ENCODE peak calls at places on chromosome X, in nine cellular contexts. M is mucosa of descending colon, C is right atrium auricular region, K is pancreas, A is SK-N-SH, P is dorsolateral prefrontal cortex, O is spleen, Y is A673, D is lower lobe of right lung. S is an unnamed sample.

GRCh38 chrX:112868586-112868985 is 28.0 kb upstream of the AMOT start:
- DNase-seq in M (no peak), C (no peak), K (no peak), A (no peak), P (no peak), O (no peak), Y (no peak), D (no peak), S (no peak)

GRCh38 chrX:69031181-69031580 is 134.1 kb downstream of the PJA1 start:
- DNase-seq in M (no peak), C (peak), K (no peak), A (peak), P (no peak), O (no peak), Y (no peak), D (no peak), S (no peak)

GRCh38 chrX:141619336-141619735 is 29.8 kb downstream of the SPANXA2 start:
- DNase-seq in M (no peak), C (no peak), K (no peak), A (no peak), P (no peak), O (no peak), Y (no peak), D (no peak), S (peak)

GRCh38 chrX:73943572-73943899 is 360.4 kb upstream of the ZCCHC13 start:
- DNase-seq in M (no peak), C (no peak), K (no peak), A (no peak), P (no peak), O (no peak), Y (no peak), D (no peak), S (no peak)

GRCh38 chrX:48574270-48575266 is at the start of gene RBM3:
- DNase-seq in M (peak), C (peak), K (peak), A (peak), P (peak), O (peak), Y (peak), D (peak), S (peak)

GRCh38 chrX:46611658-46612362 is 38.2 kb downstream of the CHST7 start:
- DNase-seq in M (no peak), C (no peak), K (no peak), A (no peak), P (no peak), O (no peak), Y (no peak), D (no peak), S (no peak)

GRCh38 chrX:5236096-5236495 is 992.6 kb downstream of the NLGN4X start:
- DNase-seq in M (no peak), C (no peak), K (no peak), A (peak), P (no peak), O (no peak), Y (peak), D (no peak), S (no peak)

GRCh38 chrX:45781901-45782553 is 581.4 kb upstream of the DIPK2B start:
- DNase-seq in M (no peak), C (no peak), K (no peak), A (no peak), P (no peak), O (no peak), Y (peak), D (no peak), S (no peak)

GRCh38 chrX:97529801-97530200 is 646.1 kb downstream of the RPA4 start:
- DNase-seq in M (no peak), C (no peak), K (no peak), A (no peak), P (no peak), O (no peak), Y (peak), D (no peak), S (no peak)

GRCh38 chrX:23548164-23548563 is 119.1 kb upstream of the PRDX4 start:
- DNase-seq in M (no peak), C (no peak), K (no peak), A (no peak), P (no peak), O (no peak), Y (peak), D (no peak), S (no peak)

GRCh38 chrX:93932471-93933220 is 258.6 kb downstream of the FAM133A start:
- DNase-seq in M (no peak), C (no peak), K (no peak), A (no peak), P (no peak), O (no peak), Y (no peak), D (no peak), S (no peak)

GRCh38 chrX:107686792-107687191 is 58.5 kb downstream of the PRPS1 start:
- DNase-seq in M (no peak), C (no peak), K (no peak), A (no peak), P (no peak), O (no peak), Y (no peak), D (no peak), S (no peak)

GRCh38 chrX:119686087-119686639 is 6.8 kb downstream of the SEPTIN6 start:
- DNase-seq in M (no peak), C (no peak), K (no peak), A (peak), P (no peak), O (peak), Y (peak), D (no peak), S (no peak)
- H3K4me3 ChIP-seq in M (no peak), C (no peak), K (no peak), A (no peak), P (no peak), O (no peak), Y (no peak), D (no peak), S (no peak)

GRCh38 chrX:79556750-79557149 is 189.6 kb upstream of the ITM2A start:
- DNase-seq in M (no peak), C (no peak), K (no peak), A (no peak), P (no peak), O (no peak), Y (peak), D (no peak), S (no peak)
- TF ChIP-seq CTCF in M (no peak), C (no peak), K (no peak), A (no peak), P (no peak), O (no peak), Y (no peak), D (no peak), S (no peak)

GRCh38 chrX:134619838-134620237 is 38.4 kb downstream of the PLAC1 start:
- DNase-seq in M (no peak), C (no peak), K (no peak), A (no peak), P (no peak), O (no peak), Y (no peak), D (no peak), S (no peak)

GRCh38 chrX:134624046-134624430 is 34.2 kb downstream of the PLAC1 start:
- DNase-seq in M (no peak), C (no peak), K (no peak), A (no peak), P (no peak), O (no peak), Y (no peak), D (no peak), S (no peak)

GRCh38 chrX:134623293-134624045 is 34.8 kb downstream of the PLAC1 start:
- DNase-seq in M (no peak), C (no peak), K (no peak), A (no peak), P (no peak), O (no peak), Y (no peak), D (no peak), S (no peak)

GRCh38 chrX:134622813-134623185 is 35.5 kb downstream of the PLAC1 start:
- DNase-seq in M (no peak), C (no peak), K (no peak), A (no peak), P (no peak), O (no peak), Y (no peak), D (no peak), S (no peak)

DNA sequence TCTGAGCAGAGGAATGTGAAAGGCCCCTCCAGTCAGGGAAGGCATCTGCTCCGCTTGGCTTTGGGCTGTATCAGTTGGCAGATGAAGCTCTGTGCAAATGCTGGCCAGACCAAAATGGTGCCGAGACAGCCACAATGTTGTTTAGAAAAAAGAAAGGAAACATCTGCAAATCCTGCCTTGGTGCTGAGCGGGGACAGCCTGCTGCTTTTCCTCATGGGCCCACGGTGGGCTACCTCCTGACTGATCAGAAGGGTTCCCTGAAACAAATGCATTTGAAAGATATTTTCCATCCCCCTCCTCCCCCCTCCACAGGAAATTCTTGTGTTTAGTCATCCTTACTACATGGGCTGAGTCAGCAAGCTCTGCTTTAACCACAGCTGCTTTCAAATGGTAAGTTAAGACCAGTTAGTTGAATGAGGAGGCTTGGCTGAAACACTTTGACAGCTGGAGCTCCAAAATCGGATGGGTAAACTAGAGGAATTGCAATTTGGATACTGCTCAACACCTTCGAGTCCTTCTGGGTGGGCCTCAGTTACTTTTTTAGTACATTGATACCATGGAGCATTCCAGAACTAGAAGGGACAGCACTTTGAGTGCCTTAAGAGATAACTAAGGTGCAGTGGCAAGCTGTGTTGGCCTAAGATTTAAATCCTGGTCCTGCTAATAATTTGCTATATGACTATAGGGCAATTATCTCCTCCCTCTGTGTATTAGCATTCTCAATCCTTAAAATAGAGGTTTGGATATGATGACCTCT is 36.0 kb downstream of the PLAC1 start:
- DNase-seq in M (no peak), C (no peak), K (no peak), A (no peak), P (no peak), O (no peak), Y (peak), D (no peak), S (peak)
- H3K4me3 ChIP-seq in M (no peak), C (no peak), K (no peak), A (no peak), P (no peak), O (no peak), Y (no peak), D (no peak), S (no peak)

DNA sequence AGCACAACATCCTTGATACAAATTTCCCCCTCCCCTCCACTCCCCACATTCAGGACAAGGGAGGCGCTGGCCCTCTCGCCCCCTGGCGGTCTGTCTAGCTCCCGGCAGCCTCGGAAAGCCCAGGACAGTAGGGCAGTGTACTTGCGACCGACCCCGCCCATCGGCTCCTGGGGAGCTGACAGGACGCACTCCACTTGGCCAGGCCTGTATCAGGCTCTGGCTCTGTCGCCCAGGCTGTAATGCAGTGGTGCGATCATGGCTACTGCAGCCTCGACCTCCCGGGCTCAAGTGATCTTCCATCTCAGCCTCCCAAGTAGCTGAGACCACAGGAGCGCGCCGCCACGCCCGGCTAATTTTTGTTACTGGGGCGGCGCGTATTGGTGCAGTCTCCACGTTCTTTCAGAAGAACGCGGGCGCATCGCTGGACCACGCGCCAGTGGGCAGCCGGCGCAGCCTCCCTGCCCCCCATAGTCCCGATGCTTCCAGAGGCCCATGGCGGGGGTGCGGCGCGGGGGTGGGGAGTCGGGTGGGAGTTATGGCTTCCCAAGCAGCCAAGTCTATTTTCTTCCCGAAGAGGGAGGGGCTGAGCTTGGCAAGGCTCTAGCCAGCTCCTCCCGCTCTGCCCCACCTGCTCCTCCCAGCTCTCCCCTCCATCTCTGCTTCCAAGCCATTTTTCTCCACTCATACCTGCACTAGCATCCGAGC is 7.8 kb upstream of the AKAP14 start:
- DNase-seq in M (peak), C (no peak), K (peak), A (peak), P (peak), O (peak), Y (peak), D (peak), S (no peak)
- TF ChIP-seq CTCF in M (peak), C (peak), K (peak), A (peak), P (no peak), O (peak), Y (peak), D (peak), S (peak)

GRCh38 chrX:101452051-101452450 is 33.2 kb upstream of the ARMCX4 start:
- DNase-seq in M (no peak), C (no peak), K (no peak), A (no peak), P (no peak), O (no peak), Y (no peak), D (no peak), S (no peak)

GRCh38 chrX:101450951-101451350 is 34.3 kb upstream of the ARMCX4 start:
- DNase-seq in M (no peak), C (no peak), K (peak), A (no peak), P (no peak), O (no peak), Y (no peak), D (peak), S (no peak)

GRCh38 chrX:101449279-101449678 is 36.0 kb upstream of the ARMCX4 start:
- DNase-seq in M (no peak), C (no peak), K (no peak), A (no peak), P (no peak), O (no peak), Y (no peak), D (no peak), S (no peak)

GRCh38 chrX:101450052-101450451 is 35.2 kb upstream of the ARMCX4 start:
- DNase-seq in M (no peak), C (no peak), K (peak), A (no peak), P (no peak), O (no peak), Y (no peak), D (no peak), S (no peak)
- H3K4me3 ChIP-seq in M (no peak), C (no peak), K (no peak), A (no peak), P (no peak), O (no peak), Y (no peak), D (no peak), S (no peak)

DNA sequence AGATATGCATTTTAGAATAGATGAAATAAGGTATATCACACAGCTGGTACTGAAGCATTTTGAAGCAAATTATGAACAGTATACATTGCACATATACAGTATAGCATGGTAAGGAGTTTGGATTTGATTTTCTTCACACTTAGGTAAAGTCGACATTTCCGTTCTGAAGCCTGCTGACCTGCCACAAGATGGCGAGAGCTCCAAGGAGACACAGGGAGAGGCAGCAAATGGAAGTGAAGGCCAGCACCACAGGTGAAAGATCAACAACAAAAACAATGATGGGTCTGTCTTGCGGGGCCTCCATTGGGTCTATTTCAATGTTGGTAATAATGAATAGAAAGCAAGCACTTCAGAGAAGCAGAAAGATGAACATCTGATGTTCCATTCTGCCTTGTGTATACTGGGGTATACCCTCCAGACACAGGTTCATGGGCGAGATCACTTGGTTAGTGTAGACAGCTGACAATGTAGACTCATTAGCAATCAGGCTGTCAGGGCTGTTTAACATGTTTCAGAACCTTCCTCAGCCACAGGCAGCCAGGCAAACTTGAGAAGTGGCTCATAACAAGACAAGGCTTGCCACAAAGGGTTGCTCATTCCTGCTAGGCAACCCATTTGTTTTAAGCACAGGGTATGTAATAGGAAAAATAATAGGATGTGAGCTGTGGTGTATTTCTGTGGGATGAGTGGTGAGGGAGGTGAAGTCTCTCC is 21.4 kb upstream of the NOX1 start:
- DNase-seq in M (no peak), C (no peak), K (no peak), A (peak), P (no peak), O (no peak), Y (peak), D (no peak), S (no peak)
- TF ChIP-seq CTCF in M (no peak), C (no peak), K (no peak), A (peak), P (no peak), O (no peak), Y (peak), D (peak), S (peak)

DNA sequence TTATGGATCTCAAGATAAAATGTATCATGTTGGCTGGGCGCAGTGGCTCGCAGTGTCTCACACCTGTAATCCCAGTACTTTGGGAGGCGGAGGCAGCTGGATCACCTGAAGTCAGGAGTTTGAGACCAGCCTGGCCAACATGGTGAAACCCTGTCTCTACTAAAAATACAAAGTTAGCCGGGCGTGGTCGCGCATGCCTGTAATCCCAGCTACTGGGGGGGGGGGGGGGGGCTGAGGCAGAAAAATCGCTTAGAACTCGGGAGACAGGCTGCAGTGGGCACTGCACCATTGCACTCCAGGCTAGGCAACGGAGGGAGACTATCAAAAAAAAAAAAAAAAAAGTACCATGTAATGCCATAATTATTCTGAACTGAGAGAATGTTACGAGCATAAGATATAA is 2.1 kb downstream of the RBMX start:
- DNase-seq in M (no peak), C (no peak), K (no peak), A (no peak), P (no peak), O (no peak), Y (no peak), D (no peak), S (no peak)
- H3K4me3 ChIP-seq in M (no peak), C (peak), K (no peak), A (peak), P (peak), O (no peak), Y (peak), D (peak), S (peak)

GRCh38 chrX:17836830-17837229 is 24.3 kb downstream of the RAI2 start:
- DNase-seq in M (no peak), C (no peak), K (no peak), A (no peak), P (no peak), O (no peak), Y (no peak), D (no peak), S (no peak)
- TF ChIP-seq CTCF in M (no peak), C (no peak), K (no peak), A (no peak), P (no peak), O (no peak), Y (no peak), D (no peak), S (no peak)

S was measured in AG04449.